ENCODE peak calls at places on chromosomes 16 and 17, in ten cellular contexts. One of them, this sample, is unnamed.

GRCh38 chr16:87145181-87146176 is 171.7 kb downstream of the C16orf95 start:
- DNase-seq in cardiac fibroblast: peak
- DNase-seq in activated T-cell treated with anti-CD3 and anti-CD28 coated beads for 1 hour: no peak
- DNase-seq in NCI-H2081: no peak
- DNase-seq in ELR: peak
- DNase-seq in stimulated activated CD8-positive, alpha-beta memory T cell treated with anti-CD3 and anti-CD28 coated beads, Interleukin-4, amount 100 ng/mL, for 1 hour: no peak
- DNase-seq in activated naive CD8-positive, alpha-beta T cell treated with anti-CD3 and anti-CD28 coated beads for 36 hours: no peak
- DNase-seq in right cardiac atrium: no peak
- DNase-seq in stimulated activated CD4-positive, alpha-beta T cell treated with anti-CD3 and anti-CD28 coated beads, Interleukin-15, amount 100 ng/mL, for 24 hours: peak
- DNase-seq in T follicular helper cell: no peak
- DNase-seq in this sample: peak

GRCh38 chr16:49510676-49511305 is 137.2 kb downstream of the C16orf78 start:
- DNase-seq in activated T-cell treated with anti-CD3 and anti-CD28 coated beads for 1 hour: no peak
- DNase-seq in NCI-H2081: no peak
- DNase-seq in ELR: no peak
- DNase-seq in stimulated activated CD4-positive, alpha-beta T cell treated with anti-CD3 and anti-CD28 coated beads, Interleukin-15, amount 100 ng/mL, for 24 hours: no peak
- DNase-seq in stimulated activated CD8-positive, alpha-beta memory T cell treated with anti-CD3 and anti-CD28 coated beads, Interleukin-4, amount 100 ng/mL, for 1 hour: no peak
- DNase-seq in activated naive CD8-positive, alpha-beta T cell treated with anti-CD3 and anti-CD28 coated beads for 36 hours: no peak
- DNase-seq in T follicular helper cell: no peak
- DNase-seq in right cardiac atrium: no peak
- DNase-seq in cardiac fibroblast: no peak
- DNase-seq in this sample: peak

GRCh38 chr17:13671771-13672170 is 70.0 kb upstream of the HS3ST3A1 start:
- DNase-seq in cardiac fibroblast: no peak
- DNase-seq in activated T-cell treated with anti-CD3 and anti-CD28 coated beads for 1 hour: no peak
- DNase-seq in T follicular helper cell: no peak
- DNase-seq in right cardiac atrium: no peak
- DNase-seq in stimulated activated CD4-positive, alpha-beta T cell treated with anti-CD3 and anti-CD28 coated beads, Interleukin-15, amount 100 ng/mL, for 24 hours: peak
- DNase-seq in stimulated activated CD8-positive, alpha-beta memory T cell treated with anti-CD3 and anti-CD28 coated beads, Interleukin-4, amount 100 ng/mL, for 1 hour: no peak
- DNase-seq in NCI-H2081: no peak
- DNase-seq in ELR: peak
- DNase-seq in activated naive CD8-positive, alpha-beta T cell treated with anti-CD3 and anti-CD28 coated beads for 36 hours: no peak
- DNase-seq in this sample: no peak

GRCh38 chr16:70395345-70395901 is 43.5 kb downstream of the ST3GAL2 start:
- DNase-seq in ELR: peak
- DNase-seq in cardiac fibroblast: peak
- DNase-seq in right cardiac atrium: peak
- DNase-seq in stimulated activated CD4-positive, alpha-beta T cell treated with anti-CD3 and anti-CD28 coated beads, Interleukin-15, amount 100 ng/mL, for 24 hours: peak
- DNase-seq in T follicular helper cell: peak
- DNase-seq in activated T-cell treated with anti-CD3 and anti-CD28 coated beads for 1 hour: peak
- DNase-seq in activated naive CD8-positive, alpha-beta T cell treated with anti-CD3 and anti-CD28 coated beads for 36 hours: peak
- DNase-seq in NCI-H2081: no peak
- DNase-seq in stimulated activated CD8-positive, alpha-beta memory T cell treated with anti-CD3 and anti-CD28 coated beads, Interleukin-4, amount 100 ng/mL, for 1 hour: peak
- DNase-seq in this sample: peak

GRCh38 chr17:75511610-75512575 is 3.4 kb downstream of the CASKIN2 start:
- DNase-seq in activated T-cell treated with anti-CD3 and anti-CD28 coated beads for 1 hour: no peak
- DNase-seq in stimulated activated CD4-positive, alpha-beta T cell treated with anti-CD3 and anti-CD28 coated beads, Interleukin-15, amount 100 ng/mL, for 24 hours: no peak
- DNase-seq in right cardiac atrium: peak
- DNase-seq in cardiac fibroblast: peak
- DNase-seq in NCI-H2081: no peak
- DNase-seq in stimulated activated CD8-positive, alpha-beta memory T cell treated with anti-CD3 and anti-CD28 coated beads, Interleukin-4, amount 100 ng/mL, for 1 hour: no peak
- DNase-seq in activated naive CD8-positive, alpha-beta T cell treated with anti-CD3 and anti-CD28 coated beads for 36 hours: no peak
- DNase-seq in T follicular helper cell: no peak
- DNase-seq in ELR: no peak
- DNase-seq in this sample: no peak

GRCh38 chr16:47713225-47713595 is 252.1 kb downstream of the PHKB start:
- DNase-seq in stimulated activated CD4-positive, alpha-beta T cell treated with anti-CD3 and anti-CD28 coated beads, Interleukin-15, amount 100 ng/mL, for 24 hours: peak
- DNase-seq in ELR: peak
- DNase-seq in activated naive CD8-positive, alpha-beta T cell treated with anti-CD3 and anti-CD28 coated beads for 36 hours: no peak
- DNase-seq in cardiac fibroblast: peak
- DNase-seq in NCI-H2081: no peak
- DNase-seq in activated T-cell treated with anti-CD3 and anti-CD28 coated beads for 1 hour: no peak
- DNase-seq in stimulated activated CD8-positive, alpha-beta memory T cell treated with anti-CD3 and anti-CD28 coated beads, Interleukin-4, amount 100 ng/mL, for 1 hour: no peak
- DNase-seq in right cardiac atrium: peak
- DNase-seq in T follicular helper cell: no peak
- DNase-seq in this sample: no peak

GRCh38 chr17:39808409-39808997 is 55.6 kb downstream of the IKZF3 start:
- DNase-seq in stimulated activated CD4-positive, alpha-beta T cell treated with anti-CD3 and anti-CD28 coated beads, Interleukin-15, amount 100 ng/mL, for 24 hours: no peak
- DNase-seq in NCI-H2081: no peak
- DNase-seq in activated T-cell treated with anti-CD3 and anti-CD28 coated beads for 1 hour: no peak
- DNase-seq in ELR: no peak
- DNase-seq in stimulated activated CD8-positive, alpha-beta memory T cell treated with anti-CD3 and anti-CD28 coated beads, Interleukin-4, amount 100 ng/mL, for 1 hour: no peak
- DNase-seq in cardiac fibroblast: no peak
- DNase-seq in right cardiac atrium: no peak
- DNase-seq in activated naive CD8-positive, alpha-beta T cell treated with anti-CD3 and anti-CD28 coated beads for 36 hours: no peak
- DNase-seq in T follicular helper cell: no peak
- DNase-seq in this sample: no peak

GRCh38 chr17:34171245-34171818 is 83.8 kb upstream of the CCL2 start:
- DNase-seq in stimulated activated CD8-positive, alpha-beta memory T cell treated with anti-CD3 and anti-CD28 coated beads, Interleukin-4, amount 100 ng/mL, for 1 hour: peak
- DNase-seq in cardiac fibroblast: peak
- DNase-seq in right cardiac atrium: peak
- DNase-seq in activated naive CD8-positive, alpha-beta T cell treated with anti-CD3 and anti-CD28 coated beads for 36 hours: peak
- DNase-seq in activated T-cell treated with anti-CD3 and anti-CD28 coated beads for 1 hour: peak
- DNase-seq in NCI-H2081: peak
- DNase-seq in stimulated activated CD4-positive, alpha-beta T cell treated with anti-CD3 and anti-CD28 coated beads, Interleukin-15, amount 100 ng/mL, for 24 hours: peak
- DNase-seq in T follicular helper cell: peak
- DNase-seq in ELR: peak
- DNase-seq in this sample: peak

GRCh38 chr17:10120749-10121148 is 77.7 kb downstream of the GAS7 start:
- DNase-seq in cardiac fibroblast: no peak
- DNase-seq in right cardiac atrium: no peak
- DNase-seq in activated naive CD8-positive, alpha-beta T cell treated with anti-CD3 and anti-CD28 coated beads for 36 hours: no peak
- DNase-seq in stimulated activated CD8-positive, alpha-beta memory T cell treated with anti-CD3 and anti-CD28 coated beads, Interleukin-4, amount 100 ng/mL, for 1 hour: no peak
- DNase-seq in activated T-cell treated with anti-CD3 and anti-CD28 coated beads for 1 hour: no peak
- DNase-seq in stimulated activated CD4-positive, alpha-beta T cell treated with anti-CD3 and anti-CD28 coated beads, Interleukin-15, amount 100 ng/mL, for 24 hours: no peak
- DNase-seq in ELR: no peak
- DNase-seq in NCI-H2081: no peak
- DNase-seq in T follicular helper cell: no peak
- DNase-seq in this sample: no peak

GRCh38 chr16:16071631-16072244 is 122.3 kb downstream of the ABCC1 start:
- DNase-seq in cardiac fibroblast: peak
- DNase-seq in NCI-H2081: no peak
- DNase-seq in stimulated activated CD8-positive, alpha-beta memory T cell treated with anti-CD3 and anti-CD28 coated beads, Interleukin-4, amount 100 ng/mL, for 1 hour: no peak
- DNase-seq in stimulated activated CD4-positive, alpha-beta T cell treated with anti-CD3 and anti-CD28 coated beads, Interleukin-15, amount 100 ng/mL, for 24 hours: no peak
- DNase-seq in right cardiac atrium: no peak
- DNase-seq in activated T-cell treated with anti-CD3 and anti-CD28 coated beads for 1 hour: no peak
- DNase-seq in activated naive CD8-positive, alpha-beta T cell treated with anti-CD3 and anti-CD28 coated beads for 36 hours: no peak
- DNase-seq in ELR: no peak
- DNase-seq in T follicular helper cell: no peak
- DNase-seq in this sample: peak

GRCh38 chr17:59165933-59166342 is 10.4 kb downstream of the PRR11 start:
- DNase-seq in cardiac fibroblast: peak
- DNase-seq in right cardiac atrium: no peak
- DNase-seq in T follicular helper cell: peak
- DNase-seq in activated naive CD8-positive, alpha-beta T cell treated with anti-CD3 and anti-CD28 coated beads for 36 hours: no peak
- DNase-seq in activated T-cell treated with anti-CD3 and anti-CD28 coated beads for 1 hour: peak
- DNase-seq in stimulated activated CD4-positive, alpha-beta T cell treated with anti-CD3 and anti-CD28 coated beads, Interleukin-15, amount 100 ng/mL, for 24 hours: peak
- DNase-seq in ELR: peak
- DNase-seq in stimulated activated CD8-positive, alpha-beta memory T cell treated with anti-CD3 and anti-CD28 coated beads, Interleukin-4, amount 100 ng/mL, for 1 hour: peak
- DNase-seq in NCI-H2081: peak
- DNase-seq in this sample: peak

GRCh38 chr16:77290451-77291110 is 91.4 kb downstream of the SYCE1L start:
- DNase-seq in NCI-H2081: peak
- DNase-seq in stimulated activated CD8-positive, alpha-beta memory T cell treated with anti-CD3 and anti-CD28 coated beads, Interleukin-4, amount 100 ng/mL, for 1 hour: no peak
- DNase-seq in activated naive CD8-positive, alpha-beta T cell treated with anti-CD3 and anti-CD28 coated beads for 36 hours: no peak
- DNase-seq in ELR: peak
- DNase-seq in T follicular helper cell: no peak
- DNase-seq in right cardiac atrium: no peak
- DNase-seq in cardiac fibroblast: peak
- DNase-seq in stimulated activated CD4-positive, alpha-beta T cell treated with anti-CD3 and anti-CD28 coated beads, Interleukin-15, amount 100 ng/mL, for 24 hours: no peak
- DNase-seq in activated T-cell treated with anti-CD3 and anti-CD28 coated beads for 1 hour: no peak
- DNase-seq in this sample: peak

GRCh38 chr17:78992542-78993212 is 13.0 kb upstream of the LGALS3BP start:
- DNase-seq in T follicular helper cell: no peak
- DNase-seq in stimulated activated CD8-positive, alpha-beta memory T cell treated with anti-CD3 and anti-CD28 coated beads, Interleukin-4, amount 100 ng/mL, for 1 hour: no peak
- DNase-seq in right cardiac atrium: no peak
- DNase-seq in NCI-H2081: no peak
- DNase-seq in cardiac fibroblast: no peak
- DNase-seq in ELR: no peak
- DNase-seq in stimulated activated CD4-positive, alpha-beta T cell treated with anti-CD3 and anti-CD28 coated beads, Interleukin-15, amount 100 ng/mL, for 24 hours: no peak
- DNase-seq in activated naive CD8-positive, alpha-beta T cell treated with anti-CD3 and anti-CD28 coated beads for 36 hours: no peak
- DNase-seq in activated T-cell treated with anti-CD3 and anti-CD28 coated beads for 1 hour: no peak
- DNase-seq in this sample: no peak

GRCh38 chr17:73210002-73210678 is 17.3 kb downstream of the COG1 start:
- DNase-seq in NCI-H2081: no peak
- DNase-seq in stimulated activated CD8-positive, alpha-beta memory T cell treated with anti-CD3 and anti-CD28 coated beads, Interleukin-4, amount 100 ng/mL, for 1 hour: no peak
- DNase-seq in activated T-cell treated with anti-CD3 and anti-CD28 coated beads for 1 hour: no peak
- DNase-seq in cardiac fibroblast: no peak
- DNase-seq in T follicular helper cell: no peak
- DNase-seq in activated naive CD8-positive, alpha-beta T cell treated with anti-CD3 and anti-CD28 coated beads for 36 hours: no peak
- DNase-seq in stimulated activated CD4-positive, alpha-beta T cell treated with anti-CD3 and anti-CD28 coated beads, Interleukin-15, amount 100 ng/mL, for 24 hours: no peak
- DNase-seq in right cardiac atrium: no peak
- DNase-seq in ELR: peak
- DNase-seq in this sample: no peak

GRCh38 chr17:59783221-59784016 is 76.0 kb downstream of the VMP1 start:
- DNase-seq in activated T-cell treated with anti-CD3 and anti-CD28 coated beads for 1 hour: no peak
- DNase-seq in ELR: peak
- DNase-seq in cardiac fibroblast: peak
- DNase-seq in right cardiac atrium: no peak
- DNase-seq in T follicular helper cell: no peak
- DNase-seq in activated naive CD8-positive, alpha-beta T cell treated with anti-CD3 and anti-CD28 coated beads for 36 hours: no peak
- DNase-seq in stimulated activated CD4-positive, alpha-beta T cell treated with anti-CD3 and anti-CD28 coated beads, Interleukin-15, amount 100 ng/mL, for 24 hours: no peak
- DNase-seq in stimulated activated CD8-positive, alpha-beta memory T cell treated with anti-CD3 and anti-CD28 coated beads, Interleukin-4, amount 100 ng/mL, for 1 hour: no peak
- DNase-seq in NCI-H2081: no peak
- DNase-seq in this sample: peak

GRCh38 chr16:89325861-89326471 is 108.5 kb downstream of the ZNF778 start:
- DNase-seq in stimulated activated CD8-positive, alpha-beta memory T cell treated with anti-CD3 and anti-CD28 coated beads, Interleukin-4, amount 100 ng/mL, for 1 hour: no peak
- DNase-seq in cardiac fibroblast: peak
- DNase-seq in right cardiac atrium: peak
- DNase-seq in stimulated activated CD4-positive, alpha-beta T cell treated with anti-CD3 and anti-CD28 coated beads, Interleukin-15, amount 100 ng/mL, for 24 hours: no peak
- DNase-seq in NCI-H2081: no peak
- DNase-seq in activated T-cell treated with anti-CD3 and anti-CD28 coated beads for 1 hour: no peak
- DNase-seq in ELR: peak
- DNase-seq in activated naive CD8-positive, alpha-beta T cell treated with anti-CD3 and anti-CD28 coated beads for 36 hours: no peak
- DNase-seq in T follicular helper cell: no peak
- DNase-seq in this sample: peak

GRCh38 chr17:32100971-32101631 is 41.2 kb upstream of the RHOT1 start:
- DNase-seq in cardiac fibroblast: no peak
- DNase-seq in stimulated activated CD4-positive, alpha-beta T cell treated with anti-CD3 and anti-CD28 coated beads, Interleukin-15, amount 100 ng/mL, for 24 hours: no peak
- DNase-seq in T follicular helper cell: no peak
- DNase-seq in activated T-cell treated with anti-CD3 and anti-CD28 coated beads for 1 hour: no peak
- DNase-seq in activated naive CD8-positive, alpha-beta T cell treated with anti-CD3 and anti-CD28 coated beads for 36 hours: no peak
- DNase-seq in ELR: no peak
- DNase-seq in NCI-H2081: peak
- DNase-seq in stimulated activated CD8-positive, alpha-beta memory T cell treated with anti-CD3 and anti-CD28 coated beads, Interleukin-4, amount 100 ng/mL, for 1 hour: no peak
- DNase-seq in right cardiac atrium: no peak
- DNase-seq in this sample: no peak

GRCh38 chr17:13917635-13918034 is 151.7 kb upstream of the COX10 start:
- DNase-seq in T follicular helper cell: no peak
- DNase-seq in activated T-cell treated with anti-CD3 and anti-CD28 coated beads for 1 hour: no peak
- DNase-seq in right cardiac atrium: no peak
- DNase-seq in stimulated activated CD4-positive, alpha-beta T cell treated with anti-CD3 and anti-CD28 coated beads, Interleukin-15, amount 100 ng/mL, for 24 hours: no peak
- DNase-seq in cardiac fibroblast: no peak
- DNase-seq in activated naive CD8-positive, alpha-beta T cell treated with anti-CD3 and anti-CD28 coated beads for 36 hours: no peak
- DNase-seq in NCI-H2081: no peak
- DNase-seq in stimulated activated CD8-positive, alpha-beta memory T cell treated with anti-CD3 and anti-CD28 coated beads, Interleukin-4, amount 100 ng/mL, for 1 hour: no peak
- DNase-seq in ELR: no peak
- DNase-seq in this sample: no peak

GRCh38 chr16:29811896-29812665 is at the start of gene PRRT2:
- DNase-seq in NCI-H2081: no peak
- DNase-seq in cardiac fibroblast: peak
- DNase-seq in T follicular helper cell: no peak
- DNase-seq in ELR: peak
- DNase-seq in stimulated activated CD4-positive, alpha-beta T cell treated with anti-CD3 and anti-CD28 coated beads, Interleukin-15, amount 100 ng/mL, for 24 hours: peak
- DNase-seq in right cardiac atrium: peak
- DNase-seq in activated naive CD8-positive, alpha-beta T cell treated with anti-CD3 and anti-CD28 coated beads for 36 hours: peak
- DNase-seq in activated T-cell treated with anti-CD3 and anti-CD28 coated beads for 1 hour: no peak
- DNase-seq in stimulated activated CD8-positive, alpha-beta memory T cell treated with anti-CD3 and anti-CD28 coated beads, Interleukin-4, amount 100 ng/mL, for 1 hour: no peak
- DNase-seq in this sample: peak

GRCh38 chr16:3642397-3643094 is 11.9 kb upstream of the DNASE1 start:
- DNase-seq in activated naive CD8-positive, alpha-beta T cell treated with anti-CD3 and anti-CD28 coated beads for 36 hours: no peak
- DNase-seq in stimulated activated CD4-positive, alpha-beta T cell treated with anti-CD3 and anti-CD28 coated beads, Interleukin-15, amount 100 ng/mL, for 24 hours: no peak
- DNase-seq in right cardiac atrium: no peak
- DNase-seq in T follicular helper cell: no peak
- DNase-seq in stimulated activated CD8-positive, alpha-beta memory T cell treated with anti-CD3 and anti-CD28 coated beads, Interleukin-4, amount 100 ng/mL, for 1 hour: no peak
- DNase-seq in cardiac fibroblast: peak
- DNase-seq in NCI-H2081: no peak
- DNase-seq in ELR: peak
- DNase-seq in activated T-cell treated with anti-CD3 and anti-CD28 coated beads for 1 hour: no peak
- DNase-seq in this sample: no peak

GRCh38 chr16:48546774-48547173 is 63.2 kb downstream of the N4BP1 start:
- DNase-seq in T follicular helper cell: no peak
- DNase-seq in right cardiac atrium: no peak
- DNase-seq in activated T-cell treated with anti-CD3 and anti-CD28 coated beads for 1 hour: no peak
- DNase-seq in stimulated activated CD8-positive, alpha-beta memory T cell treated with anti-CD3 and anti-CD28 coated beads, Interleukin-4, amount 100 ng/mL, for 1 hour: no peak
- DNase-seq in activated naive CD8-positive, alpha-beta T cell treated with anti-CD3 and anti-CD28 coated beads for 36 hours: no peak
- DNase-seq in stimulated activated CD4-positive, alpha-beta T cell treated with anti-CD3 and anti-CD28 coated beads, Interleukin-15, amount 100 ng/mL, for 24 hours: no peak
- DNase-seq in cardiac fibroblast: no peak
- DNase-seq in NCI-H2081: no peak
- DNase-seq in ELR: no peak
- DNase-seq in this sample: no peak

GRCh38 chr16:149024-149675 is 3.3 kb upstream of the HBZ start:
- DNase-seq in activated T-cell treated with anti-CD3 and anti-CD28 coated beads for 1 hour: no peak
- DNase-seq in activated naive CD8-positive, alpha-beta T cell treated with anti-CD3 and anti-CD28 coated beads for 36 hours: no peak
- DNase-seq in cardiac fibroblast: no peak
- DNase-seq in T follicular helper cell: no peak
- DNase-seq in stimulated activated CD4-positive, alpha-beta T cell treated with anti-CD3 and anti-CD28 coated beads, Interleukin-15, amount 100 ng/mL, for 24 hours: no peak
- DNase-seq in right cardiac atrium: no peak
- DNase-seq in stimulated activated CD8-positive, alpha-beta memory T cell treated with anti-CD3 and anti-CD28 coated beads, Interleukin-4, amount 100 ng/mL, for 1 hour: no peak
- DNase-seq in NCI-H2081: no peak
- DNase-seq in ELR: peak
- DNase-seq in this sample: peak

GRCh38 chr16:53103811-53104210 is 49.0 kb downstream of the CHD9 start:
- DNase-seq in stimulated activated CD8-positive, alpha-beta memory T cell treated with anti-CD3 and anti-CD28 coated beads, Interleukin-4, amount 100 ng/mL, for 1 hour: no peak
- DNase-seq in cardiac fibroblast: no peak
- DNase-seq in stimulated activated CD4-positive, alpha-beta T cell treated with anti-CD3 and anti-CD28 coated beads, Interleukin-15, amount 100 ng/mL, for 24 hours: no peak
- DNase-seq in right cardiac atrium: no peak
- DNase-seq in NCI-H2081: no peak
- DNase-seq in activated T-cell treated with anti-CD3 and anti-CD28 coated beads for 1 hour: no peak
- DNase-seq in activated naive CD8-positive, alpha-beta T cell treated with anti-CD3 and anti-CD28 coated beads for 36 hours: no peak
- DNase-seq in T follicular helper cell: no peak
- DNase-seq in ELR: no peak
- DNase-seq in this sample: no peak

This sample was measured in myocyte.